ENCODE peak calls at places on chromosome 21, in four cellular contexts. Y is GM23248, L is neural progenitor cell, B is MM.1S. S is an unnamed sample.

GRCh38 chr21:42193131-42193671 is 25.7 kb upstream of the ABCG1 start:
- DNase-seq in Y (no peak), L (no peak), B (no peak), S (no peak)

GRCh38 chr21:26655466-26655865 is 82.4 kb upstream of the CYYR1 start:
- DNase-seq in L (no peak), B (no peak), Y (no peak), S (no peak)

GRCh38 chr21:16285646-16286223 is 556.0 kb downstream of the USP25 start:
- DNase-seq in B (no peak), L (no peak), Y (no peak), S (no peak)

GRCh38 chr21:33075596-33076195 is 5.8 kb downstream of the OLIG1 start:
- DNase-seq in B (no peak), Y (no peak), L (peak), S (no peak)

GRCh38 chr21:38273745-38274544 is 17.2 kb downstream of the KCNJ15 start:
- DNase-seq in B (no peak), Y (no peak), L (no peak), S (no peak)

GRCh38 chr21:32562426-32562825 is 22.9 kb downstream of the TCP10L start:
- DNase-seq in Y (peak), B (peak), L (peak), S (peak)

GRCh38 chr21:23936991-23937390 is 1670.3 kb downstream of the MRPL39 start:
- DNase-seq in Y (no peak), L (no peak), B (no peak), S (no peak)

GRCh38 chr21:22965455-22966125 is 1967.4 kb downstream of the NCAM2 start:
- DNase-seq in Y (no peak), L (no peak), B (no peak), S (no peak)

GRCh38 chr21:33011462-33011861 is 14.3 kb upstream of the OLIG2 start:
- DNase-seq in Y (peak), B (no peak), L (no peak), S (no peak)

GRCh38 chr21:27803571-27803970 is 836.7 kb upstream of the ADAMTS5 start:
- DNase-seq in L (no peak), Y (peak), B (no peak), S (no peak)

GRCh38 chr21:17139696-17140095 is 373.1 kb upstream of the CXADR start:
- DNase-seq in B (peak), L (no peak), Y (peak), S (no peak)

GRCh38 chr21:31872452-31873274 is at the start of gene HUNK:
- DNase-seq in B (peak), L (peak), Y (peak), S (peak)

GRCh38 chr21:33026878-33027400 is 1.2 kb downstream of the OLIG2 start:
- DNase-seq in B (no peak), Y (peak), L (peak), S (no peak)

GRCh38 chr21:37817242-37817641 is 99.0 kb downstream of the KCNJ6 start:
- DNase-seq in B (no peak), Y (no peak), L (no peak), S (no peak)

GRCh38 chr21:33844104-33844889 is 71.3 kb downstream of the ATP5PO start:
- DNase-seq in L (no peak), B (no peak), Y (peak), S (no peak)

GRCh38 chr21:32329776-32330175 is 31.1 kb downstream of the MRAP start:
- DNase-seq in Y (peak), L (no peak), B (no peak), S (no peak)

GRCh38 chr21:27154451-27155129 is 187.7 kb upstream of the ADAMTS5 start:
- DNase-seq in Y (peak), B (no peak), L (no peak), S (no peak)

GRCh38 chr21:44704636-44705001 is 6.8 kb downstream of the TSPEAR start:
- DNase-seq in Y (no peak), L (no peak), B (no peak), S (no peak)

GRCh38 chr21:44708866-44709425 is 2.4 kb downstream of the TSPEAR start:
- DNase-seq in Y (no peak), L (no peak), B (no peak), S (no peak)

GRCh38 chr21:44708213-44708865 is 3.0 kb downstream of the TSPEAR start:
- DNase-seq in Y (no peak), L (peak), B (no peak), S (no peak)

GRCh38 chr21:44706026-44706705 is 5.2 kb downstream of the TSPEAR start:
- DNase-seq in L (no peak), B (no peak), Y (no peak), S (no peak)

DNA sequence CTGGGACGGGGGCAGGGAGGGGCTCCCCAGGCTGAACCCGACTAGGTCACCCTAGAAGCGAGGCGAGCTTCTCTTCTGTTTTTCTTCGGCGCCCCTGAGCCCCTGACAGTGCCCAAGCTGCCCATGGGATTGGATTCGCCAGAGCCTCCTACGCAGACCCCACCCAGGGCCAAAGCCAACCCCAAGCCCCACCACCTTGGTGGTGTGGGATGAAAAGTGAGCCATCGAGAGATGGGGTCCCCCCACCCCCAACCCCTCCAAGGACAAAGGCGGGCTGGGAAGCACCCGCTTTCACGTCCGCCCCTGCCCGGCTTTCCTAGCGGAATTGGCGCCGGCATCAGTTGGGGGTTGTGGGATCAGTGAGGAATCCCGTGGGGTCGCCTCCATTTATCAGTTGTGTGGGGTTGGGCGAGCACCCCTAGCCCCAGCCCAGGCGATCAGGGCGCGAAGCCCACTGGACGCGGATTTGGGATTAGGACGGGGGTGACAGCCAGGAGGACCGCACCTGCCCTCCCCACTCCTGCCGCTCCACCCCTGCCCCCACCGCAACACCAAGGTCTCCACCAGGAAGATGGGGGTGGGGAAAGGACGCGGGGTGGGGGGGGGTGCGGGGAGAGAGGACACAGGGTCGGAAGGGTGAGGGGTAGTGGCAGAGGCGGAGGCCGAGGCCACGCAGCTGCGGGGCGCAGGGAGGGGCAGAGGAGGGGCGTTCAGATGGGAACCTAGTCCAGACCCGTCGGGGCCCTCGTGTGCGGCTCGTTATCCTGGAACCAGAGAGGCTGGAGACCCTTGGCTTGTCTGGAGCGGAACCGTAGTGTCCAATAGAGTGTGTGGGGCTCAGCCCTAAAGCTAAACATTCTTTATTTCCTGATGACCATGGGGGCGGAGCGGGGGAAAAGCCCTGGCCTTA is 4.4 kb downstream of the TSPEAR start:
- DNase-seq in Y (no peak), B (no peak), L (peak), S (no peak)
- TF ChIP-seq EZH2 in Y (no peak), B (no peak), L (peak), S (no peak)

DNA sequence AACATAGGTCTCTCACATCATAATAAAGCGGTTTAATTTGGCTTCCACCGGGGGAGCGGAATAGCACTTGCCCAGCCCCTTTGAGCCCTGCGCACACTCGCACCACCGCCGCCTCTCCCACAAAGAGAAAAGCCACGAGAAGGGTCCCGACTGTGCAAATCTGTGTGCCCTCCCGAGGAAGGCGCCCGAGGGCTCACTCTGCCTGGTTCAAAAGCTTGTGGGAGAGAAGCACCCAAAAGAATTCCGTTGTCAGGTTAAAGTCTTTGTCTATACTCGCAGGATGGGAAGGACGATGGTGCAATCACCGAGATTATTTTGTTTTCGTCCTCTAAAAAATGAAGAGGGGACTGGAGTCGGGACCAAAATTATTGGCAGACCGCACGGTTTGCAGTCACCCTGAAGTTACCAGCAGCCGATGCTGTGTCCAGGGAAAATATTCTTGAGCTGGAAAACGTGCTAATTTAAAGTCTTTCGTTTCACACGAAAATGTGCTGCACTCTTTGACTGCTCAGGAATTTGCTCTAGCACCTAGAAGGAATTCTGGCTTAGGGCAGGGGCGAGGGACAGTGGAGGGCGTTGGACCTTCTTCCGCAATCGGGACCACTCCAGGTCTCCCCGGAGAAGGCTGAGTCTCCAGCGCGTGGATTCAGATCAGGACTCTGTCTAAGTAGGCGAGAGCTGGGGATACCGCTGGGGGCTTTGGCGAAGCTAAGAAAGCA is 6.6 kb upstream of the SIM2 start:
- DNase-seq in B (no peak), Y (no peak), L (peak), S (no peak)
- TF ChIP-seq EZH2 in B (no peak), Y (peak), L (peak), S (no peak)

GRCh38 chr21:36695671-36696389 is 3.1 kb upstream of the SIM2 start:
- DNase-seq in L (peak), B (no peak), Y (no peak), S (no peak)
- TF ChIP-seq EZH2 in L (peak), B (no peak), Y (no peak), S (no peak)

DNA sequence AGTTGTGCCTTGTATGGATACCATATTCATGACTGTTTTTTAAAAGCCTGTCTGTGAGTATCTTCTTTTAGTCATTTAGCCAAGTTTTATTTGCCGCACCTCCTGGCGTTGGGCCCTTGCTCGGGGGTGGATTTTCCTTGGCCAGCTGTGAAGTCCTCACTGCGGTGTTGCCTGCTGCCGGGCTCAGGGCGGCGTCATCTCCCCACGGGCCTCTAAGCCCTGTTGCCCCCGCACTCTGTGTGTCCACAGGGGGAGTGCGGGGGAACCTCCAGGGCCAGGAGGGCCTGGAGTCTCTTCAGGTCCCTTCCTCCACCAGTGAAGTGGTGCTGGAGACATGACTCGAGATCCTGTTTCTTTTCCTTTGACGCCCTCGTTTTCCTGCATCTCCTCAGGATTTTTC is 65.8 kb upstream of the DIP2A start:
- DNase-seq in L (no peak), Y (peak), B (no peak), S (peak)
- TF ChIP-seq EZH2 in L (no peak), Y (no peak), B (no peak), S (no peak)

S was measured in A673.